ENCODE peak calls at places on chromosomes 1 and 21, in ten cellular contexts. G is dorsolateral prefrontal cortex, R is mucosa of gallbladder, B is NCI-H460, W is LoVo, D is M059J, M is heart left ventricle, Z is colonic mucosa, K is IMR-90, J is iPS-NIHi11. C is an unnamed sample.

GRCh38 chr1:42422672-42423236 is 33.1 kb downstream of the ZMYND12 start:
- DNase-seq in G (no peak), R (no peak), B (no peak), W (no peak), D (no peak), M (peak), Z (no peak), K (no peak), J (no peak), C (no peak)

GRCh38 chr1:54404939-54405880 is 984 bp downstream of the SSBP3 start:
- DNase-seq in G (peak), R (peak), B (no peak), W (no peak), D (peak), M (peak), Z (no peak), K (no peak), J (no peak), C (no peak)

GRCh38 chr1:237141471-237141870 is 99.5 kb downstream of the RYR2 start:
- DNase-seq in G (peak), R (no peak), B (no peak), W (no peak), D (no peak), M (no peak), Z (no peak), K (no peak), J (no peak), C (no peak)

GRCh38 chr1:181175955-181176354 is 87.5 kb downstream of the IER5 start:
- DNase-seq in G (no peak), R (no peak), B (no peak), W (no peak), D (no peak), M (no peak), Z (no peak), K (no peak), J (no peak), C (no peak)

GRCh38 chr1:154972517-154973343 is 1.8 kb upstream of the CKS1B start:
- DNase-seq in G (no peak), R (peak), B (peak), W (peak), D (peak), M (no peak), Z (peak), K (peak), J (peak), C (no peak)

GRCh38 chr1:37759451-37759850 is 5.5 kb downstream of the EPHA10 start:
- DNase-seq in G (no peak), R (no peak), B (no peak), W (no peak), D (no peak), M (no peak), Z (no peak), K (no peak), J (no peak), C (no peak)

GRCh38 chr1:65221638-65222421 is 73.8 kb downstream of the AK4 start:
- DNase-seq in G (no peak), R (no peak), B (no peak), W (no peak), D (no peak), M (no peak), Z (no peak), K (no peak), J (no peak), C (no peak)

GRCh38 chr1:206470692-206471414 is 577 bp downstream of the IKBKE start:
- DNase-seq in G (no peak), R (no peak), B (no peak), W (no peak), D (peak), M (no peak), Z (peak), K (peak), J (peak), C (peak)

GRCh38 chr21:43865471-43866181 is 603 bp downstream of the AGPAT3 start:
- DNase-seq in G (no peak), R (peak), B (no peak), W (no peak), D (peak), M (peak), Z (peak), K (peak), J (peak), C (no peak)

GRCh38 chr1:108151548-108151947 is 48.6 kb downstream of the SLC25A24 start:
- DNase-seq in G (no peak), R (no peak), B (no peak), W (no peak), D (no peak), M (no peak), Z (no peak), K (no peak), J (no peak), C (no peak)

GRCh38 chr1:152884085-152884484 is 6.0 kb downstream of the SMCP start:
- DNase-seq in G (no peak), R (no peak), B (no peak), W (no peak), D (no peak), M (no peak), Z (no peak), K (no peak), J (no peak), C (no peak)

GRCh38 chr1:41795205-41795762 is 123.4 kb downstream of the HIVEP3 start:
- DNase-seq in G (no peak), R (no peak), B (no peak), W (peak), D (peak), M (no peak), Z (no peak), K (peak), J (no peak), C (peak)